ENCODE peak calls at places on chromosomes 11 and 22, in nine cellular contexts. W, J, B, X, I, K, C, V and R are unnamed samples.

GRCh38 chr11:19660076-19660475 is 52.6 kb upstream of the NAV2 start:
- DNase-seq in C (peak; percentile 88), X (peak; percentile 90), B (no peak), V (peak; percentile 83), K (no peak), W (peak; percentile 81), I (no peak), J (no peak), R (peak; percentile 52)

GRCh38 chr11:120564573-120565301 is 53.2 kb downstream of the GRIK4 start:
- DNase-seq in B (peak; percentile 73), I (peak; percentile 74), X (peak; percentile 35), C (no peak), W (no peak), K (peak; percentile 80), V (peak; percentile 56), J (no peak), R (no peak)

GRCh38 chr22:20952544-20953341 is 14.3 kb upstream of the AIFM3 start:
- DNase-seq in B (no peak), W (no peak), K (no peak), C (no peak), I (no peak), X (no peak), J (no peak), V (no peak), R (peak; percentile 77)

GRCh38 chr11:18958221-18958910 is 19.2 kb upstream of the MRGPRX1 start:
- DNase-seq in X (peak; percentile 5), V (no peak), J (no peak), B (no peak), K (no peak), W (no peak), C (no peak), I (no peak), R (no peak)

GRCh38 chr11:31236052-31236652 is 133.4 kb downstream of the DCDC1 start:
- DNase-seq in W (peak; percentile 9), V (peak; percentile 9), I (no peak), K (no peak), J (no peak), C (peak; percentile 40), B (no peak), X (peak; percentile 34), R (no peak)

GRCh38 chr11:118065375-118065774 is 11.5 kb upstream of the TMPRSS4 start:
- DNase-seq in X (no peak), K (no peak), B (no peak), J (no peak), W (no peak), V (no peak), I (no peak), C (no peak), R (no peak)

GRCh38 chr22:35540600-35541253 is at the start of gene RASD2:
- DNase-seq in J (no peak), X (peak; percentile 37), K (no peak), W (peak; percentile 57), B (no peak), V (no peak), I (no peak), C (peak; percentile 43), R (no peak)

GRCh38 chr11:2576536-2576935 is 123.3 kb downstream of the KCNQ1OT1 start:
- DNase-seq in C (no peak), V (no peak), B (no peak), J (no peak), K (no peak), X (no peak), I (no peak), W (no peak), R (no peak)

GRCh38 chr11:118304809-118305248 is 299 bp downstream of the CD3E start:
- DNase-seq in K (no peak), X (no peak), V (no peak), B (no peak), J (no peak), W (no peak), I (no peak), C (no peak), R (no peak)

GRCh38 chr11:794013-794765 is 3.9 kb downstream of the SLC25A22 start:
- DNase-seq in J (no peak), C (no peak), K (no peak), V (no peak), X (no peak), I (no peak), W (no peak), B (no peak), R (no peak)

GRCh38 chr11:29842061-29842460 is 174.8 kb downstream of the KCNA4 start:
- DNase-seq in C (no peak), K (no peak), B (no peak), J (no peak), W (no peak), V (no peak), X (peak; percentile 27), I (no peak), R (no peak)

GRCh38 chr11:3808846-3809623 is 675 bp downstream of the PGAP2 start:
- DNase-seq in J (no peak), B (peak; percentile 56), X (peak; percentile 82), I (no peak), K (peak; percentile 79), C (peak; percentile 86), V (peak; percentile 69), W (peak; percentile 81), R (peak; percentile 74)

GRCh38 chr11:15276616-15277015 is 161.9 kb downstream of the INSC start:
- DNase-seq in W (no peak), V (peak; percentile 7), I (peak; percentile 12), J (no peak), X (no peak), B (no peak), K (no peak), C (no peak), R (no peak)

GRCh38 chr11:92964471-92964870 is 5.0 kb upstream of the MTNR1B start:
- DNase-seq in I (no peak), W (no peak), K (no peak), B (no peak), J (no peak), V (no peak), X (peak; percentile 82), C (no peak), R (no peak)

GRCh38 chr11:57643802-57644201 is 5.9 kb downstream of the YPEL4 start:
- DNase-seq in I (no peak), J (no peak), B (no peak), K (no peak), W (no peak), V (no peak), C (no peak), X (no peak), R (no peak)

GRCh38 chr22:27720860-27721259 is 80.7 kb downstream of the MN1 start:
- DNase-seq in K (no peak), X (peak; percentile 27), C (no peak), B (no peak), I (no peak), V (no peak), J (no peak), W (no peak), R (no peak)

GRCh38 chr11:41789376-41789775 is 329.9 kb upstream of the LRRC4C start:
- DNase-seq in W (no peak), J (no peak), K (no peak), C (peak; percentile 87), B (no peak), X (peak; percentile 38), I (no peak), V (no peak), R (no peak)

GRCh38 chr11:14812776-14813175 is 79.3 kb downstream of the CYP2R1 start:
- DNase-seq in K (no peak), C (no peak), V (no peak), X (no peak), J (no peak), W (no peak), I (no peak), B (no peak), R (no peak)

GRCh38 chr22:37647928-37648327 is 8.5 kb downstream of the SH3BP1 start:
- DNase-seq in I (no peak), K (no peak), V (no peak), J (no peak), W (peak; percentile 36), C (no peak), X (no peak), B (no peak), R (no peak)

GRCh38 chr11:85431319-85431718 is 195.8 kb downstream of the DLG2 start:
- DNase-seq in B (no peak), J (no peak), K (no peak), W (no peak), C (no peak), I (no peak), V (no peak), X (no peak), R (no peak)

GRCh38 chr22:37464181-37464580 is 22.0 kb downstream of the MFNG start:
- DNase-seq in C (no peak), K (no peak), V (no peak), I (no peak), X (no peak), B (no peak), W (no peak), J (no peak), R (no peak)

GRCh38 chr11:60899021-60899936 is 7.1 kb downstream of the PRPF19 start:
- DNase-seq in B (peak; percentile 46), I (peak; percentile 52), V (peak; percentile 68), W (peak; percentile 81), J (no peak), K (peak; percentile 51), C (peak; percentile 35), X (peak; percentile 70), R (peak; percentile 56)

GRCh38 chr22:37470087-37470445 is 16.1 kb downstream of the MFNG start:
- DNase-seq in C (no peak), V (no peak), W (no peak), I (no peak), B (no peak), K (no peak), X (no peak), J (no peak), R (no peak)

GRCh38 chr11:60069471-60069870 is 13.0 kb downstream of the MS4A3 start:
- DNase-seq in K (no peak), C (no peak), B (no peak), X (peak; percentile 61), V (no peak), I (no peak), W (no peak), J (no peak), R (no peak)

GRCh38 chr11:16985297-16985696 is 28.9 kb downstream of the PLEKHA7 start:
- DNase-seq in B (no peak), W (no peak), K (no peak), X (no peak), J (no peak), I (no peak), C (no peak), V (no peak), R (peak; percentile 74)

GRCh38 chr11:107397357-107397756 is 60.3 kb downstream of the CWF19L2 start:
- DNase-seq in W (peak; percentile 16), C (no peak), B (no peak), J (no peak), K (no peak), X (peak; percentile 65), V (no peak), I (no peak), R (no peak)

GRCh38 chr22:36818010-36818642 is 1.3 kb upstream of the PVALB start:
- DNase-seq in C (no peak), J (no peak), I (no peak), K (no peak), V (peak; percentile 17), W (no peak), B (no peak), X (peak; percentile 42), R (no peak)

GRCh38 chr22:33288078-33288477 is 229.9 kb upstream of the SYN3 start:
- DNase-seq in K (no peak), J (no peak), C (no peak), B (no peak), X (no peak), W (no peak), V (no peak), I (no peak), R (no peak)